ENCODE peak calls at places on chromosomes 6 and 20, in seven cellular contexts. S, C, D, H, K, V and W are unnamed samples.
A peak's percentile ranks its signal among the peaks of the same experiment; 100 is the strongest.

GRCh38 chr20:10463622-10464021 is 28.5 kb downstream of the SLX4IP start:
- DNase-seq in S (no peak), C (no peak), D (no peak), H (no peak), K (no peak), V (no peak), W (no peak)

GRCh38 chr6:3090013-3090412 is 21.7 kb downstream of the RIPK1 start:
- DNase-seq in S (no peak), C (no peak), D (no peak), H (no peak), K (no peak), V (no peak), W (no peak)

GRCh38 chr6:25896252-25896651 is 22.2 kb upstream of the SLC17A3 start:
- DNase-seq in S (no peak), C (no peak), D (no peak), H (no peak), K (no peak), V (no peak), W (no peak)

GRCh38 chr6:91678679-91679078 is 1091.8 kb upstream of the MAP3K7 start:
- DNase-seq in S (no peak), C (no peak), D (no peak), H (no peak), K (no peak), V (no peak), W (no peak)

GRCh38 chr6:163748886-163749285 is 334.4 kb downstream of the QKI start:
- DNase-seq in S (no peak), C (no peak), D (no peak), H (no peak), K (no peak), V (no peak), W (no peak)

GRCh38 chr6:15429146-15430110 is 183.6 kb downstream of the JARID2 start:
- DNase-seq in S (no peak), C (peak; percentile 70), D (peak; percentile 73), H (no peak), K (no peak), V (peak; percentile 69), W (peak; percentile 81)

GRCh38 chr6:162261598-162261997 is 466.0 kb downstream of the PRKN start:
- DNase-seq in S (no peak), C (no peak), D (no peak), H (no peak), K (no peak), V (no peak), W (no peak)

GRCh38 chr6:168475188-168476013 is 34.4 kb downstream of the SMOC2 start:
- DNase-seq in S (no peak), C (no peak), D (no peak), H (no peak), K (no peak), V (no peak), W (no peak)

GRCh38 chr6:34513628-34514027 is 42.5 kb downstream of the SPDEF start:
- DNase-seq in S (no peak), C (no peak), D (peak; percentile 62), H (no peak), K (no peak), V (no peak), W (no peak)

GRCh38 chr6:90386796-90387390 is 90.2 kb upstream of the BACH2 start:
- DNase-seq in S (no peak), C (no peak), D (peak; percentile 81), H (no peak), K (no peak), V (no peak), W (no peak)

GRCh38 chr6:49906511-49906910 is 40.2 kb upstream of the CRISP1 start:
- DNase-seq in S (no peak), C (no peak), D (no peak), H (no peak), K (no peak), V (peak; percentile 34), W (peak; percentile 1)

GRCh38 chr6:143536866-143537691 is 25.6 kb upstream of the FUCA2 start:
- DNase-seq in S (peak; percentile 67), C (peak; percentile 63), D (peak; percentile 84), H (peak; percentile 47), K (no peak), V (peak; percentile 56), W (peak; percentile 54)

GRCh38 chr6:157283330-157283898 is 39.9 kb downstream of the TMEM242 start:
- DNase-seq in S (no peak), C (no peak), D (no peak), H (no peak), K (no peak), V (no peak), W (no peak)

GRCh38 chr20:10708342-10709185 is 34.8 kb upstream of the JAG1 start:
- DNase-seq in S (no peak), C (peak; percentile 85), D (no peak), H (peak; percentile 73), K (no peak), V (no peak), W (peak; percentile 66)

GRCh38 chr6:6811151-6812002 is 222.9 kb downstream of the LY86 start:
- DNase-seq in S (peak; percentile 79), C (peak; percentile 67), D (peak; percentile 93), H (no peak), K (peak; percentile 50), V (peak; percentile 43), W (peak; percentile 91)

GRCh38 chr6:6810727-6811126 is 222.2 kb downstream of the LY86 start:
- DNase-seq in S (no peak), C (no peak), D (no peak), H (no peak), K (no peak), V (no peak), W (no peak)

GRCh38 chr6:6808915-6809314 is 220.4 kb downstream of the LY86 start:
- DNase-seq in S (no peak), C (no peak), D (no peak), H (no peak), K (no peak), V (no peak), W (no peak)

GRCh38 chr6:6806793-6807518 is 218.4 kb downstream of the LY86 start:
- DNase-seq in S (no peak), C (no peak), D (no peak), H (no peak), K (no peak), V (peak; percentile 57), W (no peak)

GRCh38 chr6:6808343-6808742 is 219.8 kb downstream of the LY86 start:
- DNase-seq in S (no peak), C (no peak), D (no peak), H (no peak), K (no peak), V (no peak), W (no peak)
- H3K4me2 ChIP-seq in S (no peak overlapping the region), C (no peak overlapping the region), D (no peak overlapping the region), H (no peak overlapping the region), K (no peak overlapping the region), V (no peak overlapping the region), W (no peak overlapping the region)

GRCh38 chr6:139637766-139638165 is 263.3 kb upstream of the CITED2 start:
- DNase-seq in S (no peak), C (no peak), D (no peak), H (no peak), K (no peak), V (peak; percentile 79), W (no peak)

GRCh38 chr6:139640911-139641310 is 266.5 kb upstream of the CITED2 start:
- DNase-seq in S (no peak), C (no peak), D (no peak), H (no peak), K (no peak), V (no peak), W (no peak)

GRCh38 chr6:139640453-139640852 is 266.0 kb upstream of the CITED2 start:
- DNase-seq in S (no peak), C (no peak), D (no peak), H (no peak), K (no peak), V (no peak), W (no peak)

GRCh38 chr6:139636391-139636790 is 261.9 kb upstream of the CITED2 start:
- DNase-seq in S (no peak), C (no peak), D (no peak), H (no peak), K (no peak), V (peak; percentile 92), W (no peak)

GRCh38 chr6:139638179-139638872 is 263.9 kb upstream of the CITED2 start:
- DNase-seq in S (no peak), C (no peak), D (no peak), H (no peak), K (no peak), V (peak; percentile 5), W (no peak)
- H2AK5ac ChIP-seq in S (no peak overlapping the region), C (no peak overlapping the region), D (no peak overlapping the region), H (no peak overlapping the region), K (no peak overlapping the region), V (no peak overlapping the region), W (no peak overlapping the region)

GRCh38 chr20:3161316-3162079 is 1.8 kb upstream of the FASTKD5 start:
- DNase-seq in S (no peak), C (no peak), D (peak; percentile 37), H (no peak), K (no peak), V (no peak), W (no peak)

GRCh38 chr20:3160418-3160817 is 753 bp upstream of the FASTKD5 start:
- DNase-seq in S (no peak), C (no peak), D (no peak), H (no peak), K (no peak), V (no peak), W (no peak)

GRCh38 chr20:3157817-3158216 is 1.8 kb downstream of the FASTKD5 start:
- DNase-seq in S (no peak), C (no peak), D (no peak), H (no peak), K (no peak), V (no peak), W (no peak)

GRCh38 chr20:3158968-3159431 is 665 bp downstream of the FASTKD5 start:
- DNase-seq in S (no peak), C (peak; percentile 25), D (peak; percentile 68), H (no peak), K (no peak), V (peak; percentile 33), W (peak; percentile 57)

GRCh38 chr20:3156811-3157619 is 2.6 kb downstream of the FASTKD5 start:
- DNase-seq in S (no peak), C (peak; percentile 26), D (no peak), H (no peak), K (no peak), V (peak; percentile 13), W (no peak)
- H2BK120ac ChIP-seq in S (no peak overlapping the region), C (no peak overlapping the region), D (no peak overlapping the region), H (no peak overlapping the region), K (no peak overlapping the region), V (no peak overlapping the region), W (no peak overlapping the region)

GRCh38 chr6:17035257-17035757 is 66.5 kb upstream of the STMND1 start:
- DNase-seq in S (no peak), C (no peak), D (no peak), H (no peak), K (no peak), V (no peak), W (no peak)

GRCh38 chr6:17027441-17027840 is 74.4 kb upstream of the STMND1 start:
- DNase-seq in S (no peak), C (no peak), D (no peak), H (no peak), K (no peak), V (no peak), W (no peak)

GRCh38 chr6:17035994-17036393 is 65.9 kb upstream of the STMND1 start:
- DNase-seq in S (no peak), C (no peak), D (no peak), H (no peak), K (no peak), V (no peak), W (no peak)

GRCh38 chr6:17032595-17033591 is 69.0 kb upstream of the STMND1 start:
- DNase-seq in S (no peak), C (peak; percentile 95), D (no peak), H (no peak), K (no peak), V (peak; percentile 75), W (peak; percentile 94)

GRCh38 chr6:17031961-17032360 is 69.9 kb upstream of the STMND1 start:
- DNase-seq in S (no peak), C (no peak), D (no peak), H (no peak), K (no peak), V (no peak), W (no peak)
- H3K4me2 ChIP-seq in S (no peak overlapping the region), C (no peak overlapping the region), D (no peak overlapping the region), H (no peak overlapping the region), K (no peak overlapping the region), V (no peak overlapping the region), W (no peak overlapping the region)